ENCODE peak calls at places on chromosomes 1 and 21, in six cellular contexts. One of them, this sample, is unnamed.

GRCh38 chr1:181503130-181503810 is 20.0 kb downstream of the CACNA1E start:
- DNase-seq in HL-60: peak
- DNase-seq in foreskin fibroblast: no peak
- DNase-seq in GM23338: no peak
- DNase-seq in lower lobe of right lung: no peak
- DNase-seq in aorta: no peak
- DNase-seq in this sample: no peak

GRCh38 chr1:65975708-65976107 is 183.0 kb downstream of the PDE4B start:
- DNase-seq in aorta: no peak
- DNase-seq in foreskin fibroblast: no peak
- DNase-seq in lower lobe of right lung: no peak
- DNase-seq in HL-60: no peak
- DNase-seq in GM23338: no peak
- DNase-seq in this sample: no peak

GRCh38 chr1:246705368-246705767 is 18.8 kb upstream of the SCCPDH start:
- DNase-seq in GM23338: no peak
- DNase-seq in HL-60: no peak
- DNase-seq in foreskin fibroblast: peak
- DNase-seq in aorta: no peak
- DNase-seq in lower lobe of right lung: no peak
- DNase-seq in this sample: peak

GRCh38 chr1:230113605-230114241 is 46.7 kb downstream of the GALNT2 start:
- DNase-seq in foreskin fibroblast: peak
- DNase-seq in GM23338: no peak
- DNase-seq in aorta: peak
- DNase-seq in HL-60: no peak
- DNase-seq in lower lobe of right lung: no peak
- DNase-seq in this sample: peak

GRCh38 chr1:26259578-26259977 is 20.3 kb upstream of the SH3BGRL3 start:
- DNase-seq in aorta: no peak
- DNase-seq in lower lobe of right lung: no peak
- DNase-seq in HL-60: peak
- DNase-seq in GM23338: no peak
- DNase-seq in foreskin fibroblast: no peak
- DNase-seq in this sample: no peak

GRCh38 chr1:108107658-108108057 is 92.5 kb downstream of the SLC25A24 start:
- DNase-seq in foreskin fibroblast: peak
- DNase-seq in GM23338: no peak
- DNase-seq in lower lobe of right lung: no peak
- DNase-seq in aorta: no peak
- DNase-seq in HL-60: no peak
- DNase-seq in this sample: peak

GRCh38 chr21:16076465-16076864 is 346.7 kb downstream of the USP25 start:
- DNase-seq in foreskin fibroblast: no peak
- DNase-seq in aorta: no peak
- DNase-seq in HL-60: no peak
- DNase-seq in GM23338: no peak
- DNase-seq in lower lobe of right lung: no peak
- DNase-seq in this sample: no peak

GRCh38 chr1:206757524-206758266 is 12.9 kb upstream of the IL19 start:
- DNase-seq in HL-60: peak
- DNase-seq in lower lobe of right lung: no peak
- DNase-seq in aorta: no peak
- DNase-seq in GM23338: no peak
- DNase-seq in foreskin fibroblast: no peak
- DNase-seq in this sample: no peak

GRCh38 chr1:10685851-10686403 is 110.5 kb downstream of the CASZ1 start:
- DNase-seq in lower lobe of right lung: no peak
- DNase-seq in HL-60: no peak
- DNase-seq in aorta: no peak
- DNase-seq in foreskin fibroblast: no peak
- DNase-seq in GM23338: no peak
- DNase-seq in this sample: no peak

GRCh38 chr1:96409689-96410088 is 311.9 kb upstream of the PTBP2 start:
- DNase-seq in HL-60: no peak
- DNase-seq in aorta: no peak
- DNase-seq in GM23338: no peak
- DNase-seq in lower lobe of right lung: no peak
- DNase-seq in foreskin fibroblast: no peak
- DNase-seq in this sample: no peak

GRCh38 chr1:40712405-40712944 is 21.0 kb downstream of the NFYC start:
- DNase-seq in GM23338: peak
- DNase-seq in foreskin fibroblast: no peak
- DNase-seq in lower lobe of right lung: no peak
- DNase-seq in HL-60: no peak
- DNase-seq in aorta: no peak
- DNase-seq in this sample: no peak
- H3K4me3 ChIP-seq in GM23338: peak
- H3K4me3 ChIP-seq in foreskin fibroblast: no peak
- H3K4me3 ChIP-seq in lower lobe of right lung: no peak
- H3K4me3 ChIP-seq in HL-60: no peak
- H3K4me3 ChIP-seq in aorta: no peak
- H3K4me3 ChIP-seq in this sample: no peak

DNA sequence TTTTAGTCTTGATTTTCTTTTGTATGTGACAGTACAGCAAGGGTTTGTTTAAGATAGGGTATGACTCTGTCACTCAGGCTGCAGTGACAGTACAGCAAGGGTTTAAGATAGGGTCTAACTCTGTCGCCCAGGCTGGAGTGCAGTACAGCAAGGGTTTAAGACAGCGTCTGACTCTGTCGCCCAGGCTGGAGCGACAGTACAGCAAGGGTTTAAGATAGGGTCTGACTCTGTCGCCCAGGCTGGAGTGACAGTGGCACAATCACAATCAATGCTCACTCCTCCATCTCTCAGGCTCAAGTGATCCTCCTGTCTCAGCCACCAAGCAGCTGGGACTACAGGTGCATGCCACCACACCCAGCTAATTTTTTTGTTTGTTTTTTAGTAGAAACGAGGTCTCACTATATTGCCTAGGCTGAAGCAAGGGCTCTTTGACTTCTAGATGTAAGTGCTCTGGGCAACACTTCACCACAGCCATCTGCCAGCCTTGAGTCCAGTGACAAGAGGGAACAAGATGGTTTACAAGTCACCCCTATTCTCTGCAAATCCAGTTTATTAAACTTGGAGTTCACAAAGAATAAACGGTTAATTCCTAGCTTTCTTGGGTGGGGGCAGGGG is 965 bp upstream of the SH2D5 start:
- DNase-seq in lower lobe of right lung: no peak
- DNase-seq in foreskin fibroblast: no peak
- DNase-seq in HL-60: no peak
- DNase-seq in GM23338: no peak
- DNase-seq in aorta: no peak
- DNase-seq in this sample: no peak
- H3K4me3 ChIP-seq in lower lobe of right lung: peak
- H3K4me3 ChIP-seq in foreskin fibroblast: peak
- H3K4me3 ChIP-seq in HL-60: no peak
- H3K4me3 ChIP-seq in GM23338: peak
- H3K4me3 ChIP-seq in aorta: no peak
- H3K4me3 ChIP-seq in this sample: no peak

DNA sequence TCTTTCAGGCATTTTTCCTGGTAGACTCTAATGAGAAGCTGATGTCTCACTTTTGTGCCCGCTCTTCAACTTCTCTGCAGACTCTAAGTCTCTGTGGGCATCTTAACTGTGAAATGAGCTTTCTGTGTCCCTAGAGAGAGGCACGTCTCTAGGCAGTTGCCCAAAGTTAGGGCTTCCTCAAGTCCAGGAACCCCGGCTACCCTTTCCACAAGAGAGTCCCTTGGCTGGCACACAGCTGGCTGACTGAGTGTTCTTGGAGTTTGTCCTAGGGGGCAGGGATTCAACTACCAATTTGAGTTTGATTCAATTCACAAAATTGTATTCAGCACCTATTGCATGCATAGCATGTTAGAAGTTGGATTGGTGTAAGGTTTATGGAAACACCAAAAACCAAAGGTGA is 1.4 kb downstream of the GPR61 start:
- DNase-seq in GM23338: no peak
- DNase-seq in aorta: no peak
- DNase-seq in lower lobe of right lung: no peak
- DNase-seq in HL-60: no peak
- DNase-seq in foreskin fibroblast: no peak
- DNase-seq in this sample: no peak
- H3K4me3 ChIP-seq in GM23338: no peak
- H3K4me3 ChIP-seq in aorta: no peak
- H3K4me3 ChIP-seq in lower lobe of right lung: no peak
- H3K4me3 ChIP-seq in HL-60: no peak
- H3K4me3 ChIP-seq in foreskin fibroblast: no peak
- H3K4me3 ChIP-seq in this sample: no peak

GRCh38 chr1:236144446-236145150 is 2.3 kb downstream of the GPR137B start:
- DNase-seq in GM23338: no peak
- DNase-seq in aorta: no peak
- DNase-seq in HL-60: no peak
- DNase-seq in foreskin fibroblast: no peak
- DNase-seq in lower lobe of right lung: no peak
- DNase-seq in this sample: no peak
- H3K4me3 ChIP-seq in GM23338: peak
- H3K4me3 ChIP-seq in aorta: no peak
- H3K4me3 ChIP-seq in HL-60: no peak
- H3K4me3 ChIP-seq in foreskin fibroblast: no peak
- H3K4me3 ChIP-seq in lower lobe of right lung: no peak
- H3K4me3 ChIP-seq in this sample: no peak

GRCh38 chr21:44454747-44455523 is at the start of gene LRRC3:
- DNase-seq in lower lobe of right lung: peak
- DNase-seq in HL-60: peak
- DNase-seq in GM23338: peak
- DNase-seq in aorta: peak
- DNase-seq in foreskin fibroblast: peak
- DNase-seq in this sample: no peak
- H3K4me3 ChIP-seq in lower lobe of right lung: peak
- H3K4me3 ChIP-seq in HL-60: peak
- H3K4me3 ChIP-seq in GM23338: peak
- H3K4me3 ChIP-seq in aorta: peak
- H3K4me3 ChIP-seq in foreskin fibroblast: peak
- H3K4me3 ChIP-seq in this sample: peak

GRCh38 chr1:111200802-111201161 is 336 bp upstream of the DENND2D start:
- DNase-seq in HL-60: no peak
- DNase-seq in GM23338: no peak
- DNase-seq in lower lobe of right lung: no peak
- DNase-seq in aorta: no peak
- DNase-seq in foreskin fibroblast: no peak
- DNase-seq in this sample: no peak

GRCh38 chr1:111199329-111199728 is 1.1 kb downstream of the DENND2D start:
- DNase-seq in GM23338: no peak
- DNase-seq in lower lobe of right lung: no peak
- DNase-seq in foreskin fibroblast: no peak
- DNase-seq in aorta: no peak
- DNase-seq in HL-60: no peak
- DNase-seq in this sample: no peak

GRCh38 chr1:111199881-111200801 is at the start of gene DENND2D:
- DNase-seq in foreskin fibroblast: no peak
- DNase-seq in aorta: peak
- DNase-seq in GM23338: no peak
- DNase-seq in lower lobe of right lung: peak
- DNase-seq in HL-60: peak
- DNase-seq in this sample: no peak

GRCh38 chr1:111197598-111198289 is 2.7 kb downstream of the DENND2D start:
- DNase-seq in HL-60: peak
- DNase-seq in lower lobe of right lung: no peak
- DNase-seq in foreskin fibroblast: no peak
- DNase-seq in GM23338: peak
- DNase-seq in aorta: no peak
- DNase-seq in this sample: no peak

GRCh38 chr1:111198836-111199235 is 1.6 kb downstream of the DENND2D start:
- DNase-seq in HL-60: no peak
- DNase-seq in GM23338: no peak
- DNase-seq in lower lobe of right lung: no peak
- DNase-seq in aorta: no peak
- DNase-seq in foreskin fibroblast: no peak
- DNase-seq in this sample: no peak
- H3K4me3 ChIP-seq in HL-60: no peak
- H3K4me3 ChIP-seq in GM23338: no peak
- H3K4me3 ChIP-seq in lower lobe of right lung: peak
- H3K4me3 ChIP-seq in aorta: no peak
- H3K4me3 ChIP-seq in foreskin fibroblast: no peak
- H3K4me3 ChIP-seq in this sample: no peak

DNA sequence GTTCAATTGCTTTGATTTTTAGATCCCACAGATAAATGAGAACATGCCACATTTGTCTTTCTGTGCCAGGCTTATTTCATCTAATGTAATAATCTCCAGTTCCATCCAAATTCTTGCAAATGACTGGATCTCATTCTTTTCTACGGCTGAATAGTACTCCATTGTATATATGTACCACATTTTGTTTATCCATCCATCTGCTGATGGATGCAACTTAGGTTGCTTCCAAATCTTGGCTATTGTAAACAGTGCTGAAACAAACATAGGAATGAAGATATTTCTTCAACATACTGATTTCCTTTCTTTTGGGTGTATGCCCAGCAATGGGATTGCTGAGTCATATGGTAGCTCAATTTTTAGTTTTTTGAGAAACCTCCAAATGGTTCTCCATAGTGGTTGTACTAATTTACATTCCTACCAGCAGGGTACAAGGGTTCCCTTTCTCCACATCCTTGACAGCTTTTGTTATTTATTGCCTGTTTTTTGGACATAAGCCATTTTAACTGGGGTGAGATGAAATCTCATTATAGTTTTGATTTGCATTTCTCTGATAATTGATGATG is 344.4 kb downstream of the KCTD3 start:
- DNase-seq in aorta: no peak
- DNase-seq in foreskin fibroblast: no peak
- DNase-seq in GM23338: no peak
- DNase-seq in lower lobe of right lung: no peak
- DNase-seq in HL-60: no peak
- DNase-seq in this sample: no peak
- H3K4me3 ChIP-seq in aorta: no peak
- H3K4me3 ChIP-seq in foreskin fibroblast: no peak
- H3K4me3 ChIP-seq in GM23338: no peak
- H3K4me3 ChIP-seq in lower lobe of right lung: no peak
- H3K4me3 ChIP-seq in HL-60: no peak
- H3K4me3 ChIP-seq in this sample: no peak

DNA sequence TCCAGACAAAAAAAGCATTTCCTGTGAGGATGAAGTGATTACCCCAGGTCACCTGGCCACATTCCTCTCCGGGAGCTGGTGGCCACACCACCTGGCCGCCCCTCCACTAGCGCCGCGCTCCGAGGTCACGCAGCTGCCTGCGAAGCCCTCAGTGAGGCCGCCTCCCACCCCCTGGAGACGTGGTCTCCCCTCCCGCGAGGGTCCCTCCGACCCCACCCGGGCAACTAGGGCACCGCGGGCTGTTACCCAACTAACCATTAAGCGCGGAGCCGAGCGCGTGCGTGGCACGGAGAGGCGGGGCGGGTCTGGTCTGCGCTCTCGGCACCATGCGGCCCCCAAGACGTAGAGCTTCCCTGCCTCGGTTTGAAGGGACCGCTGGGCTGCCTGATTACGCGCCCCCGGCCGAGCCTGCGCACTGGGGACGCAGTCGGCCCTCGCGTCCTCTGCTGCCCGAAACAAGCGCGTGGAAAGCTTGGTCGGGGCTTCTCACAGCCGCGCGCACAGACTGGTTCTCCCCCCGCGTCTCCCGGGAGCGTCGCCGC is 106.5 kb downstream of the SLC16A1 start:
- DNase-seq in lower lobe of right lung: no peak
- DNase-seq in GM23338: peak
- DNase-seq in foreskin fibroblast: peak
- DNase-seq in aorta: no peak
- DNase-seq in HL-60: no peak
- DNase-seq in this sample: no peak
- H3K4me3 ChIP-seq in lower lobe of right lung: peak
- H3K4me3 ChIP-seq in GM23338: peak
- H3K4me3 ChIP-seq in foreskin fibroblast: peak
- H3K4me3 ChIP-seq in aorta: no peak
- H3K4me3 ChIP-seq in HL-60: peak
- H3K4me3 ChIP-seq in this sample: peak

This sample was measured in AG04449.